ENCODE peak calls at places on chromosomes 11 and 22, in six cellular contexts. One of them, this sample, is unnamed.

GRCh38 chr11:117888140-117888561 is 11.7 kb upstream of the FXYD6 start:
- DNase-seq in adipocyte: no peak
- DNase-seq in H1: no peak
- DNase-seq in RPMI7951: no peak
- DNase-seq in stimulated activated CD8-positive, alpha-beta memory T cell treated with anti-CD3 and anti-CD28 coated beads, Interleukin-4, amount 100 ng/mL, for 1 hour: no peak
- DNase-seq in stimulated activated CD4-positive, alpha-beta T cell treated with anti-CD3 and anti-CD28 coated beads, Interleukin-2, amount 100 ng/mL, for 24 hours: no peak
- DNase-seq in this sample: no peak

GRCh38 chr22:34072585-34072984 is 152.3 kb upstream of the LARGE1 start:
- DNase-seq in adipocyte: no peak
- DNase-seq in H1: no peak
- DNase-seq in RPMI7951: no peak
- DNase-seq in stimulated activated CD8-positive, alpha-beta memory T cell treated with anti-CD3 and anti-CD28 coated beads, Interleukin-4, amount 100 ng/mL, for 1 hour: no peak
- DNase-seq in stimulated activated CD4-positive, alpha-beta T cell treated with anti-CD3 and anti-CD28 coated beads, Interleukin-2, amount 100 ng/mL, for 24 hours: no peak
- DNase-seq in this sample: no peak

GRCh38 chr22:23315341-23315917 is 135.1 kb downstream of the BCR start:
- DNase-seq in adipocyte: peak; percentile 75
- DNase-seq in H1: peak; percentile 87
- DNase-seq in RPMI7951: peak; percentile 62
- DNase-seq in stimulated activated CD8-positive, alpha-beta memory T cell treated with anti-CD3 and anti-CD28 coated beads, Interleukin-4, amount 100 ng/mL, for 1 hour: no peak
- DNase-seq in stimulated activated CD4-positive, alpha-beta T cell treated with anti-CD3 and anti-CD28 coated beads, Interleukin-2, amount 100 ng/mL, for 24 hours: peak; percentile 60
- DNase-seq in this sample: peak; percentile 73

GRCh38 chr22:28002863-28003565 is 84.0 kb upstream of the PITPNB start:
- DNase-seq in adipocyte: no peak
- DNase-seq in H1: no peak
- DNase-seq in RPMI7951: no peak
- DNase-seq in stimulated activated CD8-positive, alpha-beta memory T cell treated with anti-CD3 and anti-CD28 coated beads, Interleukin-4, amount 100 ng/mL, for 1 hour: no peak
- DNase-seq in stimulated activated CD4-positive, alpha-beta T cell treated with anti-CD3 and anti-CD28 coated beads, Interleukin-2, amount 100 ng/mL, for 24 hours: no peak
- DNase-seq in this sample: no peak

GRCh38 chr11:67561971-67562560 is 21.5 kb upstream of the GSTP1 start:
- DNase-seq in adipocyte: no peak
- DNase-seq in H1: no peak
- DNase-seq in RPMI7951: no peak
- DNase-seq in stimulated activated CD8-positive, alpha-beta memory T cell treated with anti-CD3 and anti-CD28 coated beads, Interleukin-4, amount 100 ng/mL, for 1 hour: no peak
- DNase-seq in stimulated activated CD4-positive, alpha-beta T cell treated with anti-CD3 and anti-CD28 coated beads, Interleukin-2, amount 100 ng/mL, for 24 hours: no peak
- DNase-seq in this sample: no peak

GRCh38 chr11:66967670-66968425 is 7.3 kb upstream of the C11orf86 start:
- DNase-seq in adipocyte: peak; percentile 54
- DNase-seq in H1: no peak
- DNase-seq in RPMI7951: peak; percentile 87
- DNase-seq in stimulated activated CD8-positive, alpha-beta memory T cell treated with anti-CD3 and anti-CD28 coated beads, Interleukin-4, amount 100 ng/mL, for 1 hour: no peak
- DNase-seq in stimulated activated CD4-positive, alpha-beta T cell treated with anti-CD3 and anti-CD28 coated beads, Interleukin-2, amount 100 ng/mL, for 24 hours: no peak
- DNase-seq in this sample: peak; percentile 88

GRCh38 chr11:129694538-129694937 is 121.1 kb upstream of the TMEM45B start:
- DNase-seq in adipocyte: no peak
- DNase-seq in H1: no peak
- DNase-seq in RPMI7951: no peak
- DNase-seq in stimulated activated CD8-positive, alpha-beta memory T cell treated with anti-CD3 and anti-CD28 coated beads, Interleukin-4, amount 100 ng/mL, for 1 hour: no peak
- DNase-seq in stimulated activated CD4-positive, alpha-beta T cell treated with anti-CD3 and anti-CD28 coated beads, Interleukin-2, amount 100 ng/mL, for 24 hours: no peak
- DNase-seq in this sample: no peak

GRCh38 chr22:25525376-25525775 is 39.1 kb upstream of the GRK3 start:
- DNase-seq in adipocyte: no peak
- DNase-seq in H1: no peak
- DNase-seq in RPMI7951: no peak
- DNase-seq in stimulated activated CD8-positive, alpha-beta memory T cell treated with anti-CD3 and anti-CD28 coated beads, Interleukin-4, amount 100 ng/mL, for 1 hour: no peak
- DNase-seq in stimulated activated CD4-positive, alpha-beta T cell treated with anti-CD3 and anti-CD28 coated beads, Interleukin-2, amount 100 ng/mL, for 24 hours: no peak
- DNase-seq in this sample: no peak

GRCh38 chr11:69938206-69938605 is 119.0 kb upstream of the FGF3 start:
- DNase-seq in adipocyte: no peak
- DNase-seq in H1: no peak
- DNase-seq in RPMI7951: no peak
- DNase-seq in stimulated activated CD8-positive, alpha-beta memory T cell treated with anti-CD3 and anti-CD28 coated beads, Interleukin-4, amount 100 ng/mL, for 1 hour: no peak
- DNase-seq in stimulated activated CD4-positive, alpha-beta T cell treated with anti-CD3 and anti-CD28 coated beads, Interleukin-2, amount 100 ng/mL, for 24 hours: no peak
- DNase-seq in this sample: no peak

GRCh38 chr11:102940714-102941588 is 14.6 kb downstream of the MMP13 start:
- DNase-seq in adipocyte: peak; percentile 90
- DNase-seq in H1: no peak
- DNase-seq in RPMI7951: peak; percentile 71
- DNase-seq in stimulated activated CD8-positive, alpha-beta memory T cell treated with anti-CD3 and anti-CD28 coated beads, Interleukin-4, amount 100 ng/mL, for 1 hour: no peak
- DNase-seq in stimulated activated CD4-positive, alpha-beta T cell treated with anti-CD3 and anti-CD28 coated beads, Interleukin-2, amount 100 ng/mL, for 24 hours: peak; percentile 30
- DNase-seq in this sample: peak; percentile 85

GRCh38 chr11:125448136-125448535 is 47.9 kb downstream of the FEZ1 start:
- DNase-seq in adipocyte: peak; percentile 7
- DNase-seq in H1: no peak
- DNase-seq in RPMI7951: peak; percentile 51
- DNase-seq in stimulated activated CD8-positive, alpha-beta memory T cell treated with anti-CD3 and anti-CD28 coated beads, Interleukin-4, amount 100 ng/mL, for 1 hour: no peak
- DNase-seq in stimulated activated CD4-positive, alpha-beta T cell treated with anti-CD3 and anti-CD28 coated beads, Interleukin-2, amount 100 ng/mL, for 24 hours: no peak
- DNase-seq in this sample: peak; percentile 64

GRCh38 chr22:17871726-17872458 is 97.6 kb upstream of the BID start:
- DNase-seq in adipocyte: no peak
- DNase-seq in H1: no peak
- DNase-seq in RPMI7951: no peak
- DNase-seq in stimulated activated CD8-positive, alpha-beta memory T cell treated with anti-CD3 and anti-CD28 coated beads, Interleukin-4, amount 100 ng/mL, for 1 hour: no peak
- DNase-seq in stimulated activated CD4-positive, alpha-beta T cell treated with anti-CD3 and anti-CD28 coated beads, Interleukin-2, amount 100 ng/mL, for 24 hours: no peak
- DNase-seq in this sample: no peak

GRCh38 chr11:107591446-107592236 is 694 bp downstream of the ELMOD1 start:
- DNase-seq in adipocyte: peak; percentile 34
- DNase-seq in H1: peak; percentile 71
- DNase-seq in RPMI7951: no peak
- DNase-seq in stimulated activated CD8-positive, alpha-beta memory T cell treated with anti-CD3 and anti-CD28 coated beads, Interleukin-4, amount 100 ng/mL, for 1 hour: no peak
- DNase-seq in stimulated activated CD4-positive, alpha-beta T cell treated with anti-CD3 and anti-CD28 coated beads, Interleukin-2, amount 100 ng/mL, for 24 hours: peak; percentile 46
- DNase-seq in this sample: no peak

GRCh38 chr11:33039274-33040126 is at the start of gene TCP11L1:
- DNase-seq in adipocyte: peak; percentile 89
- DNase-seq in H1: peak; percentile 88
- DNase-seq in RPMI7951: peak; percentile 86
- DNase-seq in stimulated activated CD8-positive, alpha-beta memory T cell treated with anti-CD3 and anti-CD28 coated beads, Interleukin-4, amount 100 ng/mL, for 1 hour: peak; percentile 50
- DNase-seq in stimulated activated CD4-positive, alpha-beta T cell treated with anti-CD3 and anti-CD28 coated beads, Interleukin-2, amount 100 ng/mL, for 24 hours: peak; percentile 83
- DNase-seq in this sample: peak; percentile 94

GRCh38 chr11:67996622-67997459 is 7.1 kb downstream of the UNC93B1 start:
- DNase-seq in adipocyte: no peak
- DNase-seq in H1: peak; percentile 99
- DNase-seq in RPMI7951: no peak
- DNase-seq in stimulated activated CD8-positive, alpha-beta memory T cell treated with anti-CD3 and anti-CD28 coated beads, Interleukin-4, amount 100 ng/mL, for 1 hour: no peak
- DNase-seq in stimulated activated CD4-positive, alpha-beta T cell treated with anti-CD3 and anti-CD28 coated beads, Interleukin-2, amount 100 ng/mL, for 24 hours: peak; percentile 40
- DNase-seq in this sample: no peak

GRCh38 chr11:11446562-11446961 is 93.5 kb upstream of the CSNK2A3 start:
- DNase-seq in adipocyte: no peak
- DNase-seq in H1: no peak
- DNase-seq in RPMI7951: no peak
- DNase-seq in stimulated activated CD8-positive, alpha-beta memory T cell treated with anti-CD3 and anti-CD28 coated beads, Interleukin-4, amount 100 ng/mL, for 1 hour: no peak
- DNase-seq in stimulated activated CD4-positive, alpha-beta T cell treated with anti-CD3 and anti-CD28 coated beads, Interleukin-2, amount 100 ng/mL, for 24 hours: no peak
- DNase-seq in this sample: no peak

GRCh38 chr22:48957311-48957986 is 870.2 kb downstream of the BRD1 start:
- DNase-seq in adipocyte: no peak
- DNase-seq in H1: no peak
- DNase-seq in RPMI7951: no peak
- DNase-seq in stimulated activated CD8-positive, alpha-beta memory T cell treated with anti-CD3 and anti-CD28 coated beads, Interleukin-4, amount 100 ng/mL, for 1 hour: no peak
- DNase-seq in stimulated activated CD4-positive, alpha-beta T cell treated with anti-CD3 and anti-CD28 coated beads, Interleukin-2, amount 100 ng/mL, for 24 hours: no peak
- DNase-seq in this sample: no peak

GRCh38 chr11:17839973-17840611 is 105.5 kb downstream of the KCNC1 start:
- DNase-seq in adipocyte: peak; percentile 14
- DNase-seq in H1: no peak
- DNase-seq in RPMI7951: peak; percentile 42
- DNase-seq in stimulated activated CD8-positive, alpha-beta memory T cell treated with anti-CD3 and anti-CD28 coated beads, Interleukin-4, amount 100 ng/mL, for 1 hour: no peak
- DNase-seq in stimulated activated CD4-positive, alpha-beta T cell treated with anti-CD3 and anti-CD28 coated beads, Interleukin-2, amount 100 ng/mL, for 24 hours: no peak
- DNase-seq in this sample: no peak

GRCh38 chr11:61972112-61972795 is 4.8 kb upstream of the FTH1 start:
- DNase-seq in adipocyte: no peak
- DNase-seq in H1: no peak
- DNase-seq in RPMI7951: no peak
- DNase-seq in stimulated activated CD8-positive, alpha-beta memory T cell treated with anti-CD3 and anti-CD28 coated beads, Interleukin-4, amount 100 ng/mL, for 1 hour: no peak
- DNase-seq in stimulated activated CD4-positive, alpha-beta T cell treated with anti-CD3 and anti-CD28 coated beads, Interleukin-2, amount 100 ng/mL, for 24 hours: no peak
- DNase-seq in this sample: no peak

GRCh38 chr11:75814369-75814685 is 683 bp upstream of the UVRAG start:
- DNase-seq in adipocyte: no peak
- DNase-seq in H1: no peak
- DNase-seq in RPMI7951: no peak
- DNase-seq in stimulated activated CD8-positive, alpha-beta memory T cell treated with anti-CD3 and anti-CD28 coated beads, Interleukin-4, amount 100 ng/mL, for 1 hour: no peak
- DNase-seq in stimulated activated CD4-positive, alpha-beta T cell treated with anti-CD3 and anti-CD28 coated beads, Interleukin-2, amount 100 ng/mL, for 24 hours: no peak
- DNase-seq in this sample: no peak

GRCh38 chr22:49734882-49735281 is 92.8 kb downstream of the BRD1 start:
- DNase-seq in adipocyte: no peak
- DNase-seq in H1: no peak
- DNase-seq in RPMI7951: no peak
- DNase-seq in stimulated activated CD8-positive, alpha-beta memory T cell treated with anti-CD3 and anti-CD28 coated beads, Interleukin-4, amount 100 ng/mL, for 1 hour: no peak
- DNase-seq in stimulated activated CD4-positive, alpha-beta T cell treated with anti-CD3 and anti-CD28 coated beads, Interleukin-2, amount 100 ng/mL, for 24 hours: no peak
- DNase-seq in this sample: no peak

GRCh38 chr11:11078344-11078743 is 220.5 kb upstream of the ZBED5 start:
- DNase-seq in adipocyte: peak; percentile 17
- DNase-seq in H1: no peak
- DNase-seq in RPMI7951: no peak
- DNase-seq in stimulated activated CD8-positive, alpha-beta memory T cell treated with anti-CD3 and anti-CD28 coated beads, Interleukin-4, amount 100 ng/mL, for 1 hour: no peak
- DNase-seq in stimulated activated CD4-positive, alpha-beta T cell treated with anti-CD3 and anti-CD28 coated beads, Interleukin-2, amount 100 ng/mL, for 24 hours: no peak
- DNase-seq in this sample: peak; percentile 33

This sample was measured in fibroblast of the aortic adventitia.